ENCODE peak calls at places on chromosomes 4 and X, in eight cellular contexts. W, F, J, S, I, R, A and E are unnamed samples. For H3K36me3, the result is how much of the 10 kb centered on the place peaks cover.

GRCh38 chr4:108466936-108467902 is 153.2 kb upstream of the RPL34 start:
- DNase-seq in I (no peak), W (no peak), A (no peak), F (no peak), R (no peak), J (no peak), S (no peak), E (no peak)

GRCh38 chr4:108301583-108302256 is 133.0 kb upstream of the LEF1 start:
- DNase-seq in W (no peak), S (no peak), J (no peak), A (no peak), I (no peak), F (no peak), R (no peak), E (no peak)

GRCh38 chr4:53192496-53192895 is 173.4 kb downstream of the SCFD2 start:
- DNase-seq in R (no peak), F (no peak), W (no peak), A (no peak), S (no peak), J (no peak), I (no peak), E (no peak)

GRCh38 chr4:76989391-76990061 is 40.0 kb downstream of the SEPTIN11 start:
- DNase-seq in F (no peak), I (no peak), S (no peak), W (no peak), J (no peak), A (no peak), R (no peak), E (no peak)

GRCh38 chr4:176758731-176759130 is 34.0 kb downstream of the VEGFC start:
- DNase-seq in W (no peak), F (no peak), A (no peak), J (no peak), S (no peak), I (no peak), R (no peak), E (no peak)

GRCh38 chr4:6992728-6993655 is 50.2 kb upstream of the TADA2B start:
- DNase-seq in F (no peak), R (peak), W (no peak), J (no peak), A (no peak), S (no peak), I (no peak), E (no peak)

GRCh38 chrX:71533850-71534515 is 1.1 kb downstream of the OGT start:
- DNase-seq in R (peak), J (peak), S (peak), I (no peak), W (peak), A (no peak), F (peak), E (no peak)

GRCh38 chr4:146273204-146273901 is 59.0 kb downstream of the REELD1 start:
- DNase-seq in A (no peak), S (no peak), R (no peak), W (no peak), I (no peak), J (no peak), F (no peak), E (no peak)

GRCh38 chr4:174318829-174319764 is 35.4 kb downstream of the CEP44 start:
- DNase-seq in A (no peak), I (no peak), F (peak), J (peak), W (no peak), S (no peak), R (no peak), E (no peak)

GRCh38 chr4:180106122-180106521 is 2137.1 kb upstream of the TENM3 start:
- DNase-seq in W (no peak), J (no peak), A (no peak), S (no peak), R (no peak), I (no peak), F (no peak), E (no peak)

GRCh38 chr4:58936436-58936835 is 1826.3 kb upstream of the IGFBP7 start:
- DNase-seq in J (no peak), I (no peak), A (no peak), W (no peak), F (no peak), S (no peak), R (no peak), E (no peak)

GRCh38 chr4:178612725-178613124 is 1170.5 kb upstream of the AGA start:
- DNase-seq in R (no peak), W (no peak), F (no peak), S (no peak), I (no peak), J (no peak), A (no peak), E (no peak)

GRCh38 chr4:10521386-10521785 is 64.2 kb upstream of the ZNF518B start:
- DNase-seq in R (no peak), W (no peak), F (no peak), A (no peak), S (no peak), I (no peak), J (no peak), E (no peak)

GRCh38 chr4:99754756-99755155 is 61.9 kb upstream of the DAPP1 start:
- DNase-seq in A (no peak), F (no peak), J (no peak), R (no peak), S (no peak), W (no peak), I (no peak), E (no peak)

GRCh38 chr4:39922389-39922788 is 55.3 kb downstream of the PDS5A start:
- DNase-seq in A (no peak), J (no peak), W (no peak), R (no peak), S (no peak), F (no peak), I (no peak), E (no peak)
- H3K36me3 ChIP-seq in A (under half), J (under half), W (under half), R (under half), S (half or more), F (under half), I (under half), E (under half)

DNA sequence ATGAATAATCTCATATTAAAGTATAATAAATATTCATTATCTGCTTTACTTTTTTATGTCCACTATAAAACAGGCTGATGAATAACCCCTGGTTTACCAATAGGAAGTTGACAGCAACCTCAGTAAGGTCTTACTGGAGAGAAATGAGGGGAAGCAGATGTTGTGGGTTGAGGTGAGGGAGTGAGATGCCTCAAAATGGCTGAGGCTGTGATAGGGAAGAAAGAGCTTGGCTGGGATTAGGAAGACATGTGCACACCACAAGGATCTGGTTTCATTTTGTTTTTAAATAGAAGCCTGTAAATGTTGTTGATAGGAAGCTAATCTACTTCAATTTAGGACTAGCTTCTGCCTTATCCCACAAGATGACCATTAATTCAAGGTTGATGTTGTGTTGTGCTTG is 14.4 kb upstream of the CYBB start:
- DNase-seq in I (no peak), R (no peak), J (no peak), W (no peak), F (no peak), A (no peak), S (no peak), E (no peak)
- TF ChIP-seq POLR2AphosphoS5 in I (no peak), R (no peak), J (no peak), W (no peak), F (no peak), A (no peak), S (no peak), E (no peak)

GRCh38 chrX:134603806-134604700 is 54.2 kb downstream of the PLAC1 start:
- DNase-seq in W (no peak), S (no peak), I (no peak), J (peak), A (no peak), F (peak), R (no peak), E (no peak)
- TF ChIP-seq CTCF in W (no peak), S (no peak), I (no peak), J (no peak), A (no peak), F (no peak), R (no peak), E (no peak)

GRCh38 chr4:78482281-78482680 is 69.3 kb upstream of the ANXA3 start:
- DNase-seq in A (no peak), R (no peak), I (no peak), W (no peak), S (no peak), J (no peak), F (no peak), E (no peak)

GRCh38 chr4:78480286-78480685 is 71.3 kb upstream of the ANXA3 start:
- DNase-seq in J (no peak), W (no peak), I (no peak), S (no peak), R (no peak), F (no peak), A (no peak), E (no peak)

GRCh38 chr4:78481180-78481579 is 70.4 kb upstream of the ANXA3 start:
- DNase-seq in R (no peak), J (no peak), F (no peak), W (no peak), A (no peak), I (no peak), S (no peak), E (no peak)

GRCh38 chr4:78484574-78484973 is 67.0 kb upstream of the ANXA3 start:
- DNase-seq in J (no peak), S (no peak), W (no peak), A (no peak), F (peak), I (no peak), R (no peak), E (no peak)

DNA sequence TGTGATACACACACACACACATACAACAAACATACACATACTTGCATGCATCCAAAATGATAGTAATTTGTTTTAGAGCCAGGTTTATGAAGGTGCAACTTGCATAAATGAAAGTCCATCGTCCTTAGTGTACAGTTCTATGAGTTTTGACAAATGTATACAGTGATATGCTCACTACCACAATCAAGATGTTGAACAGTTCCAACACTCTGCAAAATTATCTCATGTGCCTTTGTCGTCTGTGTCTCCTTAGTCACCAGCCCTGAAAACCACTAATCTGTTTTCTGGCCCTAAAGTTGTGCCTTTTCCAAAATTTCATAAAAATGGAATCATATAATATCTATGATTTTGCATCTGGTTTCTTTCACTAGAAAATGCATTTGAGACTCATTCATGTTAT is 67.8 kb upstream of the ANXA3 start:
- DNase-seq in I (no peak), A (no peak), S (no peak), J (no peak), R (no peak), W (no peak), F (no peak), E (no peak)
- H3K36me3 ChIP-seq in I (under half), A (under half), S (under half), J (under half), R (under half), W (half or more), F (under half), E (under half)

GRCh38 chrX:17635231-17635630 is 102.1 kb upstream of the SCML1 start:
- DNase-seq in S (no peak), F (no peak), I (no peak), A (no peak), J (peak), W (peak), R (no peak), E (no peak)
- TF ChIP-seq POLR2AphosphoS5 in S (no peak), F (no peak), I (no peak), A (no peak), J (no peak), W (no peak), R (no peak), E (no peak)

GRCh38 chr4:107094332-107094731 is 58.2 kb upstream of the DKK2 start:
- DNase-seq in F (peak), J (peak), R (no peak), W (no peak), S (peak), I (no peak), A (no peak), E (no peak)
- TF ChIP-seq CTCF in F (peak), J (peak), R (no peak), W (peak), S (no peak), I (no peak), A (no peak), E (no peak)